ENCODE peak calls at places on chromosomes 16 and 17, in eight cellular contexts. B is skeletal muscle cell, R is GM23338, N is A549, Q is fibroblast of pulmonary artery, X is fibroblast of lung, E is uterus, S is AG10803. L is an unnamed sample.

GRCh38 chr16:83689385-83689831 is 118.4 kb upstream of the HSBP1 start:
- DNase-seq in B (peak; percentile 88), R (peak; percentile 38), N (no peak), Q (peak; percentile 90), X (peak; percentile 92), E (peak; percentile 17), S (peak; percentile 99), L (peak; percentile 82)

GRCh38 chr16:72787519-72788268 is 260.2 kb downstream of the ZFHX3 start:
- DNase-seq in B (peak; percentile 71), R (peak; percentile 72), N (no peak), Q (peak; percentile 93), X (peak; percentile 89), E (peak; percentile 80), S (peak; percentile 89), L (peak; percentile 91)

GRCh38 chr16:72832640-72833039 is 215.3 kb downstream of the ZFHX3 start:
- DNase-seq in B (peak; percentile 57), R (peak; percentile 82), N (peak; percentile 73), Q (peak; percentile 81), X (peak; percentile 73), E (peak; percentile 88), S (peak; percentile 80), L (peak; percentile 82)

GRCh38 chr17:50471009-50471905 is 2.6 kb upstream of the CHAD start:
- DNase-seq in B (no peak), R (no peak), N (no peak), Q (no peak), X (no peak), E (no peak), S (no peak), L (no peak)

GRCh38 chr16:52528393-52529080 is 18.4 kb downstream of the TOX3 start:
- DNase-seq in B (no peak), R (peak; percentile 36), N (no peak), Q (no peak), X (no peak), E (no peak), S (no peak), L (no peak)

GRCh38 chr16:13793788-13794461 is 126.0 kb upstream of the ERCC4 start:
- DNase-seq in B (no peak), R (no peak), N (no peak), Q (no peak), X (no peak), E (no peak), S (no peak), L (no peak)

GRCh38 chr17:10384175-10384574 is 11.4 kb upstream of the MYH13 start:
- DNase-seq in B (peak; percentile 53), R (peak; percentile 11), N (no peak), Q (peak; percentile 13), X (peak; percentile 6), E (no peak), S (peak; percentile 16), L (no peak)

GRCh38 chr17:81027038-81027437 is 7.9 kb upstream of the BAIAP2 start:
- DNase-seq in B (no peak), R (no peak), N (no peak), Q (no peak), X (no peak), E (no peak), S (no peak), L (no peak)

GRCh38 chr16:81101702-81102101 is 5.5 kb upstream of the GCSH start:
- DNase-seq in B (no peak), R (no peak), N (no peak), Q (no peak), X (no peak), E (no peak), S (no peak), L (no peak)

GRCh38 chr17:246851-247421 is 65.5 kb upstream of the DOC2B start:
- DNase-seq in B (no peak), R (no peak), N (no peak), Q (no peak), X (no peak), E (no peak), S (no peak), L (no peak)

GRCh38 chr16:28590384-28591340 is 6.2 kb downstream of the SULT1A2 start:
- DNase-seq in B (no peak), R (no peak), N (no peak), Q (no peak), X (no peak), E (no peak), S (no peak), L (no peak)

GRCh38 chr16:85227924-85228462 is 115.7 kb upstream of the CIBAR2 start:
- DNase-seq in B (no peak), R (peak; percentile 49), N (no peak), Q (peak; percentile 67), X (peak; percentile 66), E (no peak), S (peak; percentile 61), L (peak; percentile 72)

GRCh38 chr16:85491798-85492616 is 121.1 kb upstream of the GSE1 start:
- DNase-seq in B (no peak), R (peak; percentile 83), N (no peak), Q (no peak), X (peak; percentile 43), E (peak; percentile 67), S (peak; percentile 54), L (peak; percentile 6)

GRCh38 chr17:2076461-2076984 is 21.6 kb downstream of the HIC1 start:
- DNase-seq in B (no peak), R (no peak), N (no peak), Q (no peak), X (peak; percentile 68), E (peak; percentile 44), S (peak; percentile 50), L (peak; percentile 28)

GRCh38 chr17:13143001-13143400 is 125.2 kb upstream of the ELAC2 start:
- DNase-seq in B (no peak), R (no peak), N (no peak), Q (no peak), X (no peak), E (no peak), S (no peak), L (no peak)
- H3K4me3 ChIP-seq in B (no peak overlapping the region), R (no peak overlapping the region), N (no peak overlapping the region), Q (no peak overlapping the region), X (no peak overlapping the region), E (no peak overlapping the region), S (no peak overlapping the region), L (no peak overlapping the region)

GRCh38 chr17:60421273-60422161 is 772 bp upstream of the CHCT1 start:
- DNase-seq in B (no peak), R (peak; percentile 87), N (peak; percentile 91), Q (peak; percentile 59), X (peak; percentile 62), E (peak; percentile 45), S (peak; percentile 59), L (peak; percentile 44)
- H3K4me3 ChIP-seq in B (peak overlapping the region; percentile 53), R (peak overlapping the region; percentile 73), N (peak overlapping the region; percentile 44), Q (peak overlapping the region; percentile 52), X (peak overlapping the region; percentile 64), E (peak overlapping the region; percentile 31), S (peak overlapping the region; percentile 63), L (peak overlapping the region; percentile 47)

GRCh38 chr17:58328195-58329034 is at the start of gene TSPOAP1:
- DNase-seq in B (no peak), R (peak; percentile 86), N (no peak), Q (no peak), X (no peak), E (no peak), S (no peak), L (no peak)
- H3K4me3 ChIP-seq in B (peak within 1 kb of the TSS; percentile 9), R (peak within 1 kb of the TSS; percentile 40), N (no peak within 1 kb of the TSS), Q (no peak within 1 kb of the TSS), X (no peak within 1 kb of the TSS), E (no peak within 1 kb of the TSS), S (no peak within 1 kb of the TSS), L (no peak within 1 kb of the TSS)

GRCh38 chr17:40326832-40327199 is 17.8 kb downstream of the RARA start:
- DNase-seq in B (no peak), R (no peak), N (no peak), Q (no peak), X (no peak), E (peak; percentile 31), S (no peak), L (peak; percentile 67)

GRCh38 chr17:40328386-40328766 is 19.4 kb downstream of the RARA start:
- DNase-seq in B (no peak), R (no peak), N (no peak), Q (no peak), X (no peak), E (no peak), S (no peak), L (no peak)

GRCh38 chr17:40327244-40327666 is 18.3 kb downstream of the RARA start:
- DNase-seq in B (no peak), R (no peak), N (no peak), Q (no peak), X (no peak), E (no peak), S (no peak), L (no peak)

GRCh38 chr17:40326014-40326831 is 17.2 kb downstream of the RARA start:
- DNase-seq in B (no peak), R (no peak), N (no peak), Q (no peak), X (no peak), E (no peak), S (no peak), L (no peak)

DNA sequence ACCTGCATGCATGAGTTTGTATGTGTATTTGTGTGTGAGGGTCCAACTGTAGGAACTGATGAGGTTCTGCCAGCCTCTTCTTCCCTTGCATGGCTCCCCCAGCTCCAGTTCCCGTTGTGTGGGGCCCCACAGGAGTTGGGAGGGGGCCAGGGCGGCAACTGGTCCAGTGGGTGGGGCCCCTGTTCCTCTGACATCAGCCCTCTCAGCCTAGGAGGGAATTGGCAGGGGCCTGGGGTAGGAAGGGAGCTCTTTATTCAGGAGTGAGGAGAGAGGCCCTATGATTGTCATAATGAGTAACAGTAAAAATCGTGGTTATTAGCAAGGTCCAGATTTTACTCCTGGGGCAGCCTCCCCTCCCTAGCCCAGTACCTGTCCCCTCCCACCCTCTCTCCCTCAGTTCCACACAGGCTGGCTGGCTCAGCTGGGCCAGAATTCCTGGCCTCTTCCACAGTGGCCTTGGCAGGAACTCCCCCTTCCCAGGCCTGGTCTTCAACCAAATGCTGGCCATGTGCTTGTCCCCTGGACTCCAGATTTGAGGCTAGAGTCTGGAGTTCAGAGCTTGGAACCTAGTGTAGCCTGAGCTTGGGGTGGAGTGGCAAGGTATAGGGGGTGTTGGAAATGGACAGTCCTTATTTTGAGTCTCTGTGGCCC is 18.9 kb downstream of the RARA start:
- DNase-seq in B (no peak), R (no peak), N (no peak), Q (no peak), X (peak; percentile 42), E (peak; percentile 54), S (no peak), L (no peak)
- H3K4me3 ChIP-seq in B (no peak overlapping the region), R (no peak overlapping the region), N (no peak overlapping the region), Q (no peak overlapping the region), X (no peak overlapping the region), E (no peak overlapping the region), S (no peak overlapping the region), L (no peak overlapping the region)

DNA sequence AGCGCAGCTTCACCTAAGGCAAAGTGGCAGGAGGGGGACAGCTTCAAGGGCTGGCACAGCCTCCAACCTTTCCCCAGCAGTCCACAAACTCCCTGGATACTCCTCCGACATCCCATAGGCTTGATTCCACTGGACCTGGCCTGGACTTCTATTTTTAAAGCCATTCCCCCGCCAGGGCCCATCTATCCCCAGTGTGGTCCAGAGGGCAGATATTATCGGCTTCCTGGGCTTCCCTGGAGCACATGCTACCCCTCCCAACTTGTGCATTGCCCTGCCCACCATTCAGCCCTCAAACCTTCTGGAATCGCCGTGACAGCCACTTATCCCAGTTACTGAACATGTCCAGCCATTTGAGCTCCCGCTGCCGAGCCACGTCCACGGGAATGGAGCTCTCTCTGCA is 5.1 kb downstream of the TBC1D10B start:
- DNase-seq in B (no peak), R (no peak), N (no peak), Q (no peak), X (no peak), E (no peak), S (no peak), L (no peak)
- H3K4me3 ChIP-seq in B (no peak overlapping the region), R (no peak overlapping the region), N (no peak overlapping the region), Q (no peak overlapping the region), X (no peak overlapping the region), E (no peak overlapping the region), S (no peak overlapping the region), L (no peak overlapping the region)

L was measured in fibroblast of mammary gland.